ENCODE peak calls at places on chromosome 11, in four cellular contexts. Z, I, O and B are unnamed samples.

GRCh38 chr11:67178421-67178820 is 59.4 kb downstream of the KDM2A start:
- DNase-seq in Z (no peak), I (peak; percentile 52), O (no peak), B (no peak)

GRCh38 chr11:9138612-9139579 is 47.5 kb upstream of the SCUBE2 start:
- DNase-seq in Z (no peak), I (peak; percentile 92), O (no peak), B (no peak)

GRCh38 chr11:14054708-14055107 is 92.2 kb downstream of the SPON1 start:
- DNase-seq in Z (no peak), I (no peak), O (peak; percentile 60), B (no peak)

GRCh38 chr11:33449798-33450197 is 192.6 kb downstream of the HIPK3 start:
- DNase-seq in Z (no peak), I (peak; percentile 89), O (no peak), B (no peak)

GRCh38 chr11:33291004-33291777 is 34.0 kb downstream of the HIPK3 start:
- DNase-seq in Z (peak; percentile 58), I (peak; percentile 14), O (no peak), B (peak; percentile 42)

GRCh38 chr11:128886401-128887119 is 4.6 kb upstream of the KCNJ5 start:
- DNase-seq in Z (no peak), I (no peak), O (no peak), B (no peak)

GRCh38 chr11:43072096-43072495 is 239.7 kb upstream of the API5 start:
- DNase-seq in Z (no peak), I (no peak), O (no peak), B (no peak)

GRCh38 chr11:126132319-126132718 is 69.7 kb upstream of the CDON start:
- DNase-seq in Z (no peak), I (peak; percentile 87), O (peak; percentile 72), B (no peak)

GRCh38 chr11:86508604-86509471 is 134.2 kb downstream of the CCDC81 start:
- DNase-seq in Z (no peak), I (peak; percentile 50), O (no peak), B (no peak)

GRCh38 chr11:16012125-16012751 is 344.1 kb downstream of the SOX6 start:
- DNase-seq in Z (no peak), I (no peak), O (no peak), B (no peak)

GRCh38 chr11:94932503-94932902 is 40.9 kb downstream of the CWC15 start:
- DNase-seq in Z (no peak), I (no peak), O (no peak), B (no peak)

GRCh38 chr11:113664069-113664980 is 41.8 kb downstream of the TMPRSS5 start:
- DNase-seq in Z (no peak), I (peak; percentile 95), O (no peak), B (no peak)

GRCh38 chr11:32358729-32359128 is 76.6 kb downstream of the WT1 start:
- DNase-seq in Z (no peak), I (no peak), O (no peak), B (no peak)

GRCh38 chr11:12540913-12541587 is 133.2 kb upstream of the TEAD1 start:
- DNase-seq in Z (no peak), I (peak; percentile 96), O (no peak), B (no peak)
- TF ChIP-seq CTCF in Z (no peak), I (peak; percentile 46), O (no peak), B (no peak)

GRCh38 chr11:23973244-23973643 is 523.6 kb upstream of the LUZP2 start:
- DNase-seq in Z (no peak), I (peak; percentile 61), O (no peak), B (no peak)
- TF ChIP-seq CTCF in Z (no peak), I (no peak), O (no peak), B (no peak)

DNA sequence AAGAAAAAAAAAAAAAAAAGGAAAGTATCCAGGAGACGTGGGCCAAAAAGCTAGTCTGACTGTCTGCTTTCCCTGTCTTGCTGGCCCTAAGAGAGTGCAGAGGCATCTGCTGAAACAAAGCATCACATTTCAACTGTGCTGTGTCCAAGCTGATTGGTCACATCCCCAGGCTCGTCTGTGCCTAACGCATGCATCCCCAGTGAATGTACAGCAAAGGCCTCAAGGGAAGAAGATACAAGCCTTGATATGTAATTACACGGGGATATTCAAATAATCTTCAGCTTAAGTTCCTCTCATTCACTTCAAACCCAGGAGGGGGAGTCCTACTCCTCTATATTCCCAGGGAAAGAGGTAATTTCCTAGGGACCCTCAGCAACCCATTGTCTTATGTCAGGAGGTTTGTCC is 5.4 kb upstream of the SORL1 start:
- DNase-seq in Z (peak; percentile 31), I (peak; percentile 14), O (no peak), B (no peak)
- TF ChIP-seq CTCF in Z (peak; percentile 3), I (peak; percentile 25), O (no peak), B (no peak)

GRCh38 chr11:76712125-76712524 is 41.6 kb upstream of the LRRC32 start:
- DNase-seq in Z (no peak), I (no peak), O (no peak), B (no peak)

GRCh38 chr11:76716268-76716667 is 45.7 kb upstream of the LRRC32 start:
- DNase-seq in Z (no peak), I (no peak), O (no peak), B (no peak)

GRCh38 chr11:76717369-76717768 is 46.8 kb upstream of the LRRC32 start:
- DNase-seq in Z (no peak), I (no peak), O (no peak), B (no peak)

GRCh38 chr11:76713499-76713898 is 43.0 kb upstream of the LRRC32 start:
- DNase-seq in Z (no peak), I (no peak), O (no peak), B (no peak)

GRCh38 chr11:76714493-76714892 is 43.9 kb upstream of the LRRC32 start:
- DNase-seq in Z (no peak), I (no peak), O (no peak), B (no peak)
- TF ChIP-seq CTCF in Z (no peak), I (no peak), O (no peak), B (no peak)

GRCh38 chr11:99098751-99099150 is 78.0 kb downstream of the CNTN5 start:
- DNase-seq in Z (peak; percentile 6), I (no peak), O (no peak), B (peak; percentile 7)

DNA sequence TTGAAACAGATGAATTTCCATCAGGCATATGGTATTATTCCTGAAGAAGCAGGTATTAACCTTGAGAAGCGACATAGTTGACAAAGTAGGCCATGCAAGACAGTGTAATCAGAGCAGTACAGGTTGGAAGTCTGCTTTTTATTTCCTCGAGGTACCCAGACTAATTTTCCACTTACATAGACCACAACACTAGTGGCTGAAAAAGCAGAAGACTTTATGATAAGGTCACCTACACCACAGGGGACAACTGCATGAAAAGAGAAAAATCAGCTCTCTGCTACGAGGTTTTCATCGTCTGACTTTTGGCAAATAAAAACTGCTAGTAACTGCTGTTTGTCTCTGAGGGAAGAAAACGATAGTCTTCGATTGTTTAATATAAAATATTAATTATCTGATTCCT is 77.5 kb downstream of the CNTN5 start:
- DNase-seq in Z (no peak), I (no peak), O (no peak), B (no peak)
- TF ChIP-seq CTCF in Z (no peak), I (no peak), O (no peak), B (no peak)

DNA sequence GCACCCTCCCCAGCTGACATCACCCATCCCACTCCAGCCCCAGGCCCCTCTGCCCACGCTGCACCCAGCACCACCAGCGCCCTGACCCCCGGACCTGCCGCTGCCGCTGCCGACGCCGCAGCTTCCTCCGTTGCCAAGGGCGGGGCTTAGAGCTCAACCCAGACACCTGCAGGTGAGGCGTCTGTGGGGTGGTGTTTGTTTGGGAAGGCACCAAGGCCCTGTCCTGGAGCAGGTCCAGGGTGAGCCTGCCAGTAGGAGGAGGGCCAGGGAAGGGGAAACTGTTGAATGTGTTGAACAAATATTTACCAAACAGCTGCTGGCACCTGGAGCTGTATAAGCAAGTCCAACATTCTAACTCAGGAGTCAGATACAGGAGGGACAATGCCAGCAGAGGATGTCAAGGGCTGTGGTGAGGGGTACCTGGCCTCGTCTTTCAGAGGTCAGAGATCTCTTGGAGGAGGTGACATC is 3.1 kb downstream of the VEGFB start:
- DNase-seq in Z (no peak), I (no peak), O (no peak), B (no peak)
- TF ChIP-seq CTCF in Z (no peak), I (no peak), O (no peak), B (no peak)